ENCODE peak calls at places on chromosomes 3 and 15, in eight cellular contexts. One of them, this sample, is unnamed.

GRCh38 chr15:64101018-64101417 is 5.2 kb downstream of the SNX1 start:
- DNase-seq in GM23338: no peak
- DNase-seq in Panc1: no peak
- DNase-seq in transverse colon: no peak
- DNase-seq in stomach: no peak
- DNase-seq in prostate gland: no peak
- DNase-seq in HCT116: no peak
- DNase-seq in HepG2: no peak
- DNase-seq in this sample: no peak

GRCh38 chr3:102454101-102454625 is 19.3 kb downstream of the ZPLD1 start:
- DNase-seq in GM23338: no peak
- DNase-seq in Panc1: no peak
- DNase-seq in transverse colon: no peak
- DNase-seq in stomach: no peak
- DNase-seq in prostate gland: no peak
- DNase-seq in HCT116: no peak
- DNase-seq in HepG2: no peak
- DNase-seq in this sample: no peak

GRCh38 chr3:66144792-66145733 is 75.7 kb upstream of the SLC25A26 start:
- DNase-seq in GM23338: no peak
- DNase-seq in Panc1: no peak
- DNase-seq in transverse colon: no peak
- DNase-seq in stomach: no peak
- DNase-seq in prostate gland: no peak
- DNase-seq in HCT116: no peak
- DNase-seq in HepG2: no peak
- DNase-seq in this sample: no peak

GRCh38 chr3:88149146-88149515 is 628 bp upstream of the C3orf38 start:
- DNase-seq in GM23338: peak; percentile 57
- DNase-seq in Panc1: peak; percentile 5
- DNase-seq in transverse colon: no peak
- DNase-seq in stomach: no peak
- DNase-seq in prostate gland: no peak
- DNase-seq in HCT116: peak; percentile 3
- DNase-seq in HepG2: no peak
- DNase-seq in this sample: no peak

GRCh38 chr15:42102646-42103235 is 8.4 kb upstream of the PLA2G4D start:
- DNase-seq in GM23338: no peak
- DNase-seq in Panc1: no peak
- DNase-seq in transverse colon: no peak
- DNase-seq in stomach: no peak
- DNase-seq in prostate gland: no peak
- DNase-seq in HCT116: no peak
- DNase-seq in HepG2: no peak
- DNase-seq in this sample: no peak

GRCh38 chr3:186722457-186722856 is 5.3 kb downstream of the KNG1 start:
- DNase-seq in GM23338: peak; percentile 63
- DNase-seq in Panc1: no peak
- DNase-seq in transverse colon: no peak
- DNase-seq in stomach: no peak
- DNase-seq in prostate gland: no peak
- DNase-seq in HCT116: peak; percentile 18
- DNase-seq in HepG2: peak; percentile 18
- DNase-seq in this sample: no peak

GRCh38 chr3:178325330-178325729 is 210.9 kb upstream of the KCNMB2 start:
- DNase-seq in GM23338: peak; percentile 39
- DNase-seq in Panc1: no peak
- DNase-seq in transverse colon: no peak
- DNase-seq in stomach: no peak
- DNase-seq in prostate gland: no peak
- DNase-seq in HCT116: no peak
- DNase-seq in HepG2: no peak
- DNase-seq in this sample: no peak

GRCh38 chr15:78142332-78142731 is 6.8 kb upstream of the IDH3A start:
- DNase-seq in GM23338: no peak
- DNase-seq in Panc1: no peak
- DNase-seq in transverse colon: no peak
- DNase-seq in stomach: peak; percentile 2
- DNase-seq in prostate gland: no peak
- DNase-seq in HCT116: no peak
- DNase-seq in HepG2: no peak
- DNase-seq in this sample: no peak

GRCh38 chr15:62270216-62270921 is 105.3 kb upstream of the C2CD4B start:
- DNase-seq in GM23338: no peak
- DNase-seq in Panc1: no peak
- DNase-seq in transverse colon: no peak
- DNase-seq in stomach: no peak
- DNase-seq in prostate gland: no peak
- DNase-seq in HCT116: no peak
- DNase-seq in HepG2: no peak
- DNase-seq in this sample: no peak

GRCh38 chr15:34214135-34214534 is 4.2 kb upstream of the KATNBL1 start:
- DNase-seq in GM23338: peak; percentile 78
- DNase-seq in Panc1: no peak
- DNase-seq in transverse colon: no peak
- DNase-seq in stomach: no peak
- DNase-seq in prostate gland: no peak
- DNase-seq in HCT116: no peak
- DNase-seq in HepG2: no peak
- DNase-seq in this sample: no peak

GRCh38 chr3:47288966-47289910 is 6.5 kb downstream of the KLHL18 start:
- DNase-seq in GM23338: no peak
- DNase-seq in Panc1: no peak
- DNase-seq in transverse colon: no peak
- DNase-seq in stomach: no peak
- DNase-seq in prostate gland: no peak
- DNase-seq in HCT116: no peak
- DNase-seq in HepG2: no peak
- DNase-seq in this sample: peak; percentile 2

GRCh38 chr3:70053293-70053692 is 53.8 kb downstream of the SAMMSON start:
- DNase-seq in GM23338: no peak
- DNase-seq in Panc1: no peak
- DNase-seq in transverse colon: no peak
- DNase-seq in stomach: no peak
- DNase-seq in prostate gland: no peak
- DNase-seq in HCT116: no peak
- DNase-seq in HepG2: no peak
- DNase-seq in this sample: no peak

GRCh38 chr15:87828608-87829007 is 427.9 kb downstream of the NTRK3 start:
- DNase-seq in GM23338: no peak
- DNase-seq in Panc1: no peak
- DNase-seq in transverse colon: no peak
- DNase-seq in stomach: no peak
- DNase-seq in prostate gland: no peak
- DNase-seq in HCT116: no peak
- DNase-seq in HepG2: no peak
- DNase-seq in this sample: no peak

GRCh38 chr15:87829651-87830050 is 426.9 kb downstream of the NTRK3 start:
- DNase-seq in GM23338: no peak
- DNase-seq in Panc1: no peak
- DNase-seq in transverse colon: no peak
- DNase-seq in stomach: no peak
- DNase-seq in prostate gland: no peak
- DNase-seq in HCT116: no peak
- DNase-seq in HepG2: no peak
- DNase-seq in this sample: no peak

GRCh38 chr15:87827126-87827525 is 429.4 kb downstream of the NTRK3 start:
- DNase-seq in GM23338: no peak
- DNase-seq in Panc1: no peak
- DNase-seq in transverse colon: no peak
- DNase-seq in stomach: no peak
- DNase-seq in prostate gland: no peak
- DNase-seq in HCT116: no peak
- DNase-seq in HepG2: no peak
- DNase-seq in this sample: no peak

DNA sequence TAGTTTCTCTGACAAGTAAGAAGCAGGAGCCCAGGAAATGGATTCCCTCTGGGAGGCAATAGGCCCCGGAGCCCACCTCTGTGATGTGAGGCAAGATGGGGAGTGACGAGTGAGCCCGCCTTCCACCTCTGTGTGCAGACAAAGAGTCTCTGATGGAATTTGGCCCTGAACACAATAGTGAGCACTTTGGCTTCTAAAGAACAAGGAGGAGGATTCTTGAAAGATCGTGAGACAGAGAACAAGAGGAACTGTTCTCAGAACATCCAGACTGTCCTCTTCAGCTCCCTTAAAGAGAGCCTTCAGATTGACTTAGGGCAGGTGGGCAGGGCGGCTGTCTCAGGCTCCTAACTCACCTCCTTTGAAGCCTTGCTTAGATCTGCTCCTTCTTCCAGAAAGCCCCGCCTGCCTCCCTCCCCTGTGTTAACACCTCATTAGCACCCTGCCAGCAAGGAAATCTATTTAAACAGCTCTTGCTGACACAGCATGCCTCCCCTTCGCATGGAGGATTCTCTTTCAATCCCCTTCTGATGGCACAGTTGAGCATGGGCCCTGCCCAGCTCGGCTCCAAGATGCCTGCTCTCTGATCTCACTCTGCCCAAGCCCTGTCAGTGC is 430.3 kb downstream of the NTRK3 start:
- DNase-seq in GM23338: peak; percentile 42
- DNase-seq in Panc1: no peak
- DNase-seq in transverse colon: no peak
- DNase-seq in stomach: no peak
- DNase-seq in prostate gland: no peak
- DNase-seq in HCT116: no peak
- DNase-seq in HepG2: no peak
- DNase-seq in this sample: no peak
- TF ChIP-seq POLR2AphosphoS5 in GM23338: no peak
- TF ChIP-seq POLR2AphosphoS5 in Panc1: no peak
- TF ChIP-seq POLR2AphosphoS5 in transverse colon: no peak
- TF ChIP-seq POLR2AphosphoS5 in stomach: no peak
- TF ChIP-seq POLR2AphosphoS5 in prostate gland: no peak
- TF ChIP-seq POLR2AphosphoS5 in HCT116: no peak
- TF ChIP-seq POLR2AphosphoS5 in HepG2: no peak
- TF ChIP-seq POLR2AphosphoS5 in this sample: no peak

GRCh38 chr3:134359121-134360010 is 14.9 kb downstream of the AMOTL2 start:
- DNase-seq in GM23338: no peak
- DNase-seq in Panc1: no peak
- DNase-seq in transverse colon: no peak
- DNase-seq in stomach: no peak
- DNase-seq in prostate gland: no peak
- DNase-seq in HCT116: no peak
- DNase-seq in HepG2: no peak
- DNase-seq in this sample: peak; percentile 70
- H3K4me1 ChIP-seq in GM23338: peaks cover 19% of the 10 kb centered on the region
- H3K4me1 ChIP-seq in Panc1: peaks cover 99% of the 10 kb centered on the region
- H3K4me1 ChIP-seq in transverse colon: peaks cover 53% of the 10 kb centered on the region
- H3K4me1 ChIP-seq in stomach: peaks cover 91% of the 10 kb centered on the region
- H3K4me1 ChIP-seq in prostate gland: peaks cover 26% of the 10 kb centered on the region
- H3K4me1 ChIP-seq in HCT116: peaks cover 43% of the 10 kb centered on the region
- H3K4me1 ChIP-seq in HepG2: peaks cover 52% of the 10 kb centered on the region
- H3K4me1 ChIP-seq in this sample: no peaks in the 10 kb centered on the region

DNA sequence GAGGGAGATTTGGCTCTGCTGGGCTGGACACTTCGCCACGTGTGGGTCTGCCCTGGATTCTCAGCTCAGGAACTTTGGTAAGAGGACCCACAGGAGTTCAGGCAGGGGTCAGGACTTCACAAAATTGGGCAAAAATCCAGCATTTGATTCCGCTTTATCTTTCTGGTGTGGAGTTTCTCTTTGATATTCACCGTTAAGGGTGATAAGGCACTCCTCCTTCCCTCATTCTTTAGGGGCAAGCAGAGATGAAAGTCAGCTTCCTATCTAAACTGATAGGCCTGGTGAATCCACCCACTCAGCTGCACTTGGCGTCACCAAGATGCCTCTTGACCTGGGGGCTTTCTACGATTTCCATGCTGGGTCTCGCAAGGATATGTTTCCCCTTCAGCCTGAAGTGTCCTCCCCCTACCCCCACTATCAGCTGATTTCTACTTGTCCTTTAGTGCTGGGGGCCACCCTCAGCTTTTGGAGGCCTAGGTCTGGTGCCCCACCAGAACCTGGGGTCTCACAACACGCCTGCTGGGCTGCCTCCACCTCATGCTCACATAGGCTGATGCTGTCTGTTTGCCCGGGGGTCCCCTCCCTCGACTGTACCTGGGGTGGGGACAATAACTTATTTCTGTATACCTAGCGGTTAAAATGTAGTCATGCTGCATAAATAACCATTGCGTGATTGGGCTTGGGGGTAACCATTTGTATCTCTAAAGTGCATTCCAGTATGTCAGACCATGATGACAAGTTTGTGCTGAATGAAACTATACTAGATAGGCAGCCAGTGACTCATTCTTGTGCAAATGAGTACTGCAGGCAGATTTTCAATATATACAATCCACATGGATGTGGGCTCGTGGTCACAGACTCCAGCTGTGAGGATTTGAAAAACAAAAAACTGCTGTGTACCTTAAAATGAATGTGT is 248.3 kb downstream of the ADAMTS17 start:
- DNase-seq in GM23338: no peak
- DNase-seq in Panc1: no peak
- DNase-seq in transverse colon: no peak
- DNase-seq in stomach: no peak
- DNase-seq in prostate gland: no peak
- DNase-seq in HCT116: no peak
- DNase-seq in HepG2: no peak
- DNase-seq in this sample: peak; percentile 39
- H3K36me3 ChIP-seq in GM23338: no peaks in the 10 kb centered on the region
- H3K36me3 ChIP-seq in Panc1: no peaks in the 10 kb centered on the region
- H3K36me3 ChIP-seq in transverse colon: no peaks in the 10 kb centered on the region
- H3K36me3 ChIP-seq in stomach: no peaks in the 10 kb centered on the region
- H3K36me3 ChIP-seq in prostate gland: no peaks in the 10 kb centered on the region
- H3K36me3 ChIP-seq in HCT116: no peaks in the 10 kb centered on the region
- H3K36me3 ChIP-seq in HepG2: no peaks in the 10 kb centered on the region
- H3K36me3 ChIP-seq in this sample: no peaks in the 10 kb centered on the region

GRCh38 chr3:28066020-28066419 is 175.4 kb upstream of the CMC1 start:
- DNase-seq in GM23338: no peak
- DNase-seq in Panc1: no peak
- DNase-seq in transverse colon: no peak
- DNase-seq in stomach: no peak
- DNase-seq in prostate gland: no peak
- DNase-seq in HCT116: no peak
- DNase-seq in HepG2: no peak
- DNase-seq in this sample: no peak

GRCh38 chr3:28069438-28069837 is 172.0 kb upstream of the CMC1 start:
- DNase-seq in GM23338: no peak
- DNase-seq in Panc1: no peak
- DNase-seq in transverse colon: no peak
- DNase-seq in stomach: no peak
- DNase-seq in prostate gland: no peak
- DNase-seq in HCT116: no peak
- DNase-seq in HepG2: no peak
- DNase-seq in this sample: no peak

GRCh38 chr3:28067014-28067413 is 174.4 kb upstream of the CMC1 start:
- DNase-seq in GM23338: no peak
- DNase-seq in Panc1: no peak
- DNase-seq in transverse colon: no peak
- DNase-seq in stomach: no peak
- DNase-seq in prostate gland: no peak
- DNase-seq in HCT116: no peak
- DNase-seq in HepG2: no peak
- DNase-seq in this sample: no peak

DNA sequence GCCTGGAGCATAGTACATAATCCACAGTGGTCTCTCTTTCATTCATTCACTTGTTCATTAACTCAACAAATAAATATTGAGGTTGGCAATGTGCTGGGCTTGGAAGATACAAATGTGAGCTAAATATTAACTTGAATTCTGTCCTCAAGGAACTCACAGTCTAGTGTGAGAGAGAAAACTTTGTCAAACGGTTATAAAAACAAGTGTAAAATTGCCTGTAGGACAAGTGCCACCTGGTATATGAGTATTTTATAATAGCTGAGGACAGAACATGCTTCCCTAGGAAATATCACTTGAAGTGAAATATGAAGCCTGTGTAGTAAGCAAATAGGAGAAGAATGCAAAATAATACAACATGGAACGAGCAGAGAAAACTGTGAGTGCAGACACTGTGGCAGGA is 173.1 kb upstream of the CMC1 start:
- DNase-seq in GM23338: no peak
- DNase-seq in Panc1: no peak
- DNase-seq in transverse colon: no peak
- DNase-seq in stomach: no peak
- DNase-seq in prostate gland: no peak
- DNase-seq in HCT116: no peak
- DNase-seq in HepG2: no peak
- DNase-seq in this sample: no peak
- TF ChIP-seq POLR2AphosphoS5 in GM23338: no peak
- TF ChIP-seq POLR2AphosphoS5 in Panc1: no peak
- TF ChIP-seq POLR2AphosphoS5 in transverse colon: no peak
- TF ChIP-seq POLR2AphosphoS5 in stomach: no peak
- TF ChIP-seq POLR2AphosphoS5 in prostate gland: no peak
- TF ChIP-seq POLR2AphosphoS5 in HCT116: no peak
- TF ChIP-seq POLR2AphosphoS5 in HepG2: no peak
- TF ChIP-seq POLR2AphosphoS5 in this sample: no peak

This sample was measured in sigmoid colon.